ENCODE peak calls at places on chromosomes 13 and 19, in five cellular contexts. One of them, this sample, is unnamed.

GRCh38 chr13:99218969-99219368 is 18.3 kb downstream of the UBAC2 start:
- DNase-seq in K562: no peak
- DNase-seq in body of pancreas: no peak
- DNase-seq in NB4: no peak
- DNase-seq in IMR-90: no peak
- DNase-seq in this sample: no peak

GRCh38 chr13:80131204-80131603 is 209.7 kb downstream of the SPRY2 start:
- DNase-seq in body of pancreas: peak; percentile 60
- DNase-seq in IMR-90: peak; percentile 46
- DNase-seq in NB4: peak; percentile 69
- DNase-seq in K562: no peak
- DNase-seq in this sample: peak; percentile 50

GRCh38 chr13:48827709-48828108 is 148.0 kb upstream of the FNDC3A start:
- DNase-seq in body of pancreas: no peak
- DNase-seq in NB4: no peak
- DNase-seq in IMR-90: no peak
- DNase-seq in K562: no peak
- DNase-seq in this sample: no peak

GRCh38 chr13:98439136-98439828 is 137.6 kb downstream of the STK24 start:
- DNase-seq in IMR-90: no peak
- DNase-seq in NB4: no peak
- DNase-seq in K562: no peak
- DNase-seq in body of pancreas: no peak
- DNase-seq in this sample: no peak

GRCh38 chr13:41722684-41723083 is 238.2 kb downstream of the VWA8 start:
- DNase-seq in body of pancreas: no peak
- DNase-seq in IMR-90: no peak
- DNase-seq in NB4: no peak
- DNase-seq in K562: no peak
- DNase-seq in this sample: no peak

GRCh38 chr19:29884466-29884865 is 57.6 kb upstream of the URI1 start:
- DNase-seq in K562: no peak
- DNase-seq in NB4: no peak
- DNase-seq in body of pancreas: no peak
- DNase-seq in IMR-90: no peak
- DNase-seq in this sample: no peak

GRCh38 chr13:26386026-26386425 is 132.1 kb downstream of the CDK8 start:
- DNase-seq in NB4: no peak
- DNase-seq in IMR-90: no peak
- DNase-seq in K562: no peak
- DNase-seq in body of pancreas: no peak
- DNase-seq in this sample: no peak

GRCh38 chr13:30429721-30430694 is 7.7 kb downstream of the UBE2L5 start:
- DNase-seq in IMR-90: peak; percentile 95
- DNase-seq in K562: peak; percentile 20
- DNase-seq in NB4: peak; percentile 79
- DNase-seq in body of pancreas: no peak
- DNase-seq in this sample: peak; percentile 41

GRCh38 chr13:99991013-99991805 is 9.6 kb downstream of the ZIC2 start:
- DNase-seq in NB4: no peak
- DNase-seq in IMR-90: no peak
- DNase-seq in K562: no peak
- DNase-seq in body of pancreas: no peak
- DNase-seq in this sample: no peak

GRCh38 chr13:41649659-41650058 is 192.3 kb downstream of the RGCC start:
- DNase-seq in IMR-90: peak; percentile 38
- DNase-seq in NB4: no peak
- DNase-seq in body of pancreas: no peak
- DNase-seq in K562: peak; percentile 25
- DNase-seq in this sample: no peak

GRCh38 chr13:99605417-99606321 is 104.4 kb downstream of the TM9SF2 start:
- DNase-seq in IMR-90: no peak
- DNase-seq in NB4: peak; percentile 69
- DNase-seq in body of pancreas: peak; percentile 68
- DNase-seq in K562: peak; percentile 16
- DNase-seq in this sample: peak; percentile 65

GRCh38 chr19:14127929-14128509 is 8.4 kb downstream of the ASF1B start:
- DNase-seq in IMR-90: no peak
- DNase-seq in body of pancreas: no peak
- DNase-seq in K562: no peak
- DNase-seq in NB4: no peak
- DNase-seq in this sample: no peak

GRCh38 chr19:50719566-50719965 is at the start of gene SHANK1:
- DNase-seq in body of pancreas: no peak
- DNase-seq in IMR-90: peak; percentile 17
- DNase-seq in K562: peak; percentile 75
- DNase-seq in NB4: peak; percentile 65
- DNase-seq in this sample: no peak

GRCh38 chr19:49641688-49642487 is at the start of gene SCAF1:
- DNase-seq in NB4: peak; percentile 99
- DNase-seq in K562: peak; percentile 90
- DNase-seq in IMR-90: peak; percentile 99
- DNase-seq in body of pancreas: peak; percentile 100
- DNase-seq in this sample: peak; percentile 95
- TF ChIP-seq POLR2A in NB4: peak; percentile 61
- TF ChIP-seq POLR2A in K562: peak; percentile 92
- TF ChIP-seq POLR2A in IMR-90: peak; percentile 92
- TF ChIP-seq POLR2A in body of pancreas: peak; percentile 92
- TF ChIP-seq POLR2A in this sample: peak; percentile 67

DNA sequence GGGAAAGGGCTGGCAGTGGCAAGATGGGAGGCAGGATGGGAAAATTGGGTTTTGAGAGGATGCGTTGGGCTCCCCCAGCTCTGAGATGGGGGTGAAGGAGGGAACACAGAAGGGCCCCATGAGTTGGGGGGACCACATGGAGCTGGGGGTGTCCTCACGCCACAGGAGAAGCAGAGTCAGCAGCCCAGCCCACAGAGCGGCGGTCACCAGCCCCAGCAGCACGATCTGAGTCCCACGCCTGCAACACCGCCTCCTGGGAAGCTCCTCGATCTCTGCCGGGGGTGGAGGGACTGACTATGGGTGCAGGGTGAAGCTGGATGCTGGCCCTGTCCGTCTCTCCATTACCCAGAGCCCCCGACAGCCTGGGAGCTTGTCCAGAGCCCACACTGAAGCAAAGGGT is 3.3 kb downstream of the FCER2 start:
- DNase-seq in IMR-90: no peak
- DNase-seq in body of pancreas: no peak
- DNase-seq in NB4: no peak
- DNase-seq in K562: no peak
- DNase-seq in this sample: no peak
- TF ChIP-seq POLR2A in IMR-90: no peak
- TF ChIP-seq POLR2A in body of pancreas: no peak
- TF ChIP-seq POLR2A in NB4: no peak
- TF ChIP-seq POLR2A in K562: no peak
- TF ChIP-seq POLR2A in this sample: no peak

GRCh38 chr19:16078759-16079707 is 2.7 kb downstream of the TPM4 start:
- DNase-seq in K562: peak; percentile 53
- DNase-seq in NB4: peak; percentile 86
- DNase-seq in body of pancreas: no peak
- DNase-seq in IMR-90: peak; percentile 98
- DNase-seq in this sample: peak; percentile 60
- TF ChIP-seq POLR2A in K562: no peak
- TF ChIP-seq POLR2A in NB4: no peak
- TF ChIP-seq POLR2A in body of pancreas: no peak
- TF ChIP-seq POLR2A in IMR-90: peak; percentile 89
- TF ChIP-seq POLR2A in this sample: no peak

DNA sequence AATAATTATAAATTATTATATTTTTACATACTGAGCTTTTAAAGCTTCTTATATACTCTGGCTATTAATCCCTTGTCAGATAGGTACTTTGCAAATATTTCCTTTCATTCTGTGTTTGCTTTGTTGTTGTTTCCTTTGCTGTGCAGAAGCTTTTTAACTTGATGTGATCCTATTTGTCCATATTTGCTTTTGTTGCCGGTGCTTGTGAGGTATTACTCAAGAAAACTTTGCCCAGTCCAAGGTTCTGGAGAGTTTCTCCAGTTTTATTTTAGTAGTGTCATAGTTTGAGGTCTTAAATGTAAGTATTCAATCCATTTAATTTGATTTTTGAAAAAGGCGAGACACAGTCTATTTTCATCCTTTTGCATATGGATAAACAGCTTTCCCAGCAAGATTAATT is 1319.9 kb upstream of the PRR20A start:
- DNase-seq in IMR-90: no peak
- DNase-seq in body of pancreas: no peak
- DNase-seq in NB4: no peak
- DNase-seq in K562: no peak
- DNase-seq in this sample: no peak
- TF ChIP-seq POLR2A in IMR-90: no peak
- TF ChIP-seq POLR2A in body of pancreas: no peak
- TF ChIP-seq POLR2A in NB4: no peak
- TF ChIP-seq POLR2A in K562: no peak
- TF ChIP-seq POLR2A in this sample: no peak

DNA sequence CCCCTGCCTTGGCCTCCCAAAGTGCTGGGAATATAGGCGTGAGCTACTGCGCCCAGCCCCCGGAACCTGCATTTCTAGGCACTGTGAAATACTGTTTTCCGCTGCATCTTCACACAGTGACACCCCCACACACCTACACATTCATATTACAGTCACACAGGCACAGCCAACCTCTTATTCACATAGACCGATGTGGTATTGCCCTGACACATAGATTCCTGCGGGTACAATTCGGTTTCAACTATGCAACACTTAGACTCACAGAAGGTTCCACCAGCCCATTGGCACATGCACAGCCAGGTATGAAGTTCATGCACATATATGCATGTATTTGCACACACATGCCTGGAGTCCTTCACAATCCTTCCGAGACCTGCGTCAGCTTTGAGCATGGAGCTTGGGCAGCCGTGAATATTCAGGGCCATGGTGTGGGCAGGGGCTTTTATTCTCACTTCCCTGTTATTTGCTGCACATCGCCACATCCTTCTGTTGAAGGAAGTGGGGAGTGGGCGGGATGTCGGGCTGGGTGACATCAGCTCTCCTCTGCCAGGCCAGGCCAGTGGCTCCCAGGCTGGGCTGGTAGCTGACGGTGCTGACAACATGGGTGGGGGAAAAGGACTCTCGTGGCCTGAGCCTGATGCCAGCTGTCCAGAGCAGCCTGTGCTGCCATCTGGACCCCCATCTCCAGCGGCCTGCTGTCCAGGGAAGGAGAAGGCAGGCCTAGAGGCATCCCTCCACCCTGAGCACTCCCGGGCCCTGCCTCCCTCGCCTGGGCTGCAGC is 5.4 kb upstream of the CDC37 start:
- DNase-seq in IMR-90: no peak
- DNase-seq in K562: peak; percentile 2
- DNase-seq in body of pancreas: no peak
- DNase-seq in NB4: peak; percentile 97
- DNase-seq in this sample: no peak
- TF ChIP-seq POLR2A in IMR-90: no peak
- TF ChIP-seq POLR2A in K562: no peak
- TF ChIP-seq POLR2A in body of pancreas: no peak
- TF ChIP-seq POLR2A in NB4: peak; percentile 81
- TF ChIP-seq POLR2A in this sample: no peak